ENCODE peak calls at places on chromosomes 1 and 21, in seven cellular contexts. N, P, L, T, X, O and C are unnamed samples.

GRCh38 chr1:231059566-231060193 is 19.6 kb upstream of the FAM89A start:
- DNase-seq in N (no peak), P (no peak), L (no peak), T (no peak), X (no peak), O (no peak), C (no peak)

GRCh38 chr1:88503656-88504055 is 180.4 kb upstream of the PKN2 start:
- DNase-seq in N (no peak), P (no peak), L (no peak), T (no peak), X (no peak), O (no peak), C (no peak)

GRCh38 chr1:42541104-42541503 is 78.0 kb downstream of the CCDC30 start:
- DNase-seq in N (no peak), P (no peak), L (no peak), T (no peak), X (no peak), O (no peak), C (no peak)

GRCh38 chr21:41361786-41362604 is at the start of gene MX2:
- DNase-seq in N (no peak), P (peak), L (peak), T (no peak), X (no peak), O (peak), C (no peak)

GRCh38 chr21:39874759-39875158 is 7.5 kb downstream of the PCP4 start:
- DNase-seq in N (no peak), P (no peak), L (no peak), T (no peak), X (no peak), O (no peak), C (no peak)

GRCh38 chr1:115115521-115116161 is 26.3 kb upstream of the TSPAN2 start:
- DNase-seq in N (no peak), P (no peak), L (no peak), T (no peak), X (no peak), O (no peak), C (no peak)

GRCh38 chr1:51729824-51730284 is 113.0 kb downstream of the OSBPL9 start:
- DNase-seq in N (no peak), P (no peak), L (no peak), T (no peak), X (no peak), O (peak), C (no peak)

GRCh38 chr1:232183802-232184201 is 446.1 kb downstream of the SIPA1L2 start:
- DNase-seq in N (no peak), P (no peak), L (no peak), T (no peak), X (no peak), O (no peak), C (no peak)

GRCh38 chr1:89870998-89871397 is 50.2 kb downstream of the LRRC8D start:
- DNase-seq in N (no peak), P (no peak), L (no peak), T (no peak), X (no peak), O (no peak), C (no peak)

GRCh38 chr1:234230414-234230862 is 142.8 kb upstream of the COA6 start:
- DNase-seq in N (peak), P (no peak), L (no peak), T (peak), X (no peak), O (no peak), C (peak)

GRCh38 chr1:109996476-109996875 is 11.9 kb downstream of the AHCYL1 start:
- DNase-seq in N (no peak), P (no peak), L (no peak), T (no peak), X (no peak), O (no peak), C (no peak)

GRCh38 chr1:202642619-202643291 is 67.5 kb downstream of the SYT2 start:
- DNase-seq in N (no peak), P (no peak), L (no peak), T (no peak), X (no peak), O (no peak), C (no peak)

GRCh38 chr1:42956739-42957138 is 1.9 kb downstream of the SLC2A1 start:
- DNase-seq in N (no peak), P (no peak), L (no peak), T (no peak), X (no peak), O (no peak), C (no peak)

GRCh38 chr1:245585252-245585959 is 430.6 kb downstream of the KIF26B start:
- DNase-seq in N (no peak), P (no peak), L (no peak), T (no peak), X (no peak), O (peak), C (no peak)

GRCh38 chr1:37474697-37475379 is 458 bp downstream of the ZC3H12A start:
- DNase-seq in N (no peak), P (no peak), L (no peak), T (no peak), X (no peak), O (no peak), C (no peak)

GRCh38 chr1:114719424-114719787 is 2.8 kb upstream of the NRAS start:
- DNase-seq in N (no peak), P (no peak), L (no peak), T (no peak), X (no peak), O (no peak), C (no peak)

GRCh38 chr1:61254629-61255323 is 172.4 kb downstream of the NFIA start:
- DNase-seq in N (no peak), P (no peak), L (no peak), T (no peak), X (no peak), O (peak), C (peak)

GRCh38 chr21:46322351-46323226 is 1.1 kb downstream of the C21orf58 start:
- DNase-seq in N (no peak), P (no peak), L (no peak), T (peak), X (no peak), O (peak), C (no peak)